ENCODE peak calls at places on chromosome 2, in ten cellular contexts. One of them, this sample, is unnamed.

GRCh38 chr2:108417254-108417653 is 31.8 kb upstream of the GCC2 start:
- DNase-seq in transverse colon: peak
- DNase-seq in ovary: no peak
- DNase-seq in right cardiac atrium: no peak
- DNase-seq in neuronal stem cell: no peak
- DNase-seq in foreskin keratinocyte: peak
- DNase-seq in kidney: no peak
- DNase-seq in SJSA1: no peak
- DNase-seq in IMR-90: no peak
- DNase-seq in fibroblast of lung: no peak
- DNase-seq in this sample: no peak

GRCh38 chr2:218001629-218002028 is 1.2 kb downstream of the TNS1 start:
- DNase-seq in transverse colon: no peak
- DNase-seq in ovary: no peak
- DNase-seq in right cardiac atrium: peak
- DNase-seq in neuronal stem cell: no peak
- DNase-seq in foreskin keratinocyte: no peak
- DNase-seq in kidney: no peak
- DNase-seq in SJSA1: no peak
- DNase-seq in IMR-90: no peak
- DNase-seq in fibroblast of lung: no peak
- DNase-seq in this sample: no peak

GRCh38 chr2:53235836-53236582 is 531.6 kb upstream of the CHAC2 start:
- DNase-seq in transverse colon: peak
- DNase-seq in ovary: no peak
- DNase-seq in right cardiac atrium: no peak
- DNase-seq in neuronal stem cell: no peak
- DNase-seq in foreskin keratinocyte: peak
- DNase-seq in kidney: no peak
- DNase-seq in SJSA1: no peak
- DNase-seq in IMR-90: no peak
- DNase-seq in fibroblast of lung: peak
- DNase-seq in this sample: no peak

GRCh38 chr2:55609193-55609794 is 8.1 kb downstream of the PPP4R3B start:
- DNase-seq in transverse colon: no peak
- DNase-seq in ovary: no peak
- DNase-seq in right cardiac atrium: no peak
- DNase-seq in neuronal stem cell: no peak
- DNase-seq in foreskin keratinocyte: no peak
- DNase-seq in kidney: no peak
- DNase-seq in SJSA1: no peak
- DNase-seq in IMR-90: no peak
- DNase-seq in fibroblast of lung: no peak
- DNase-seq in this sample: no peak

GRCh38 chr2:33069894-33070651 is 123.3 kb downstream of the LTBP1 start:
- DNase-seq in transverse colon: no peak
- DNase-seq in ovary: peak
- DNase-seq in right cardiac atrium: peak
- DNase-seq in neuronal stem cell: no peak
- DNase-seq in foreskin keratinocyte: peak
- DNase-seq in kidney: peak
- DNase-seq in SJSA1: peak
- DNase-seq in IMR-90: peak
- DNase-seq in fibroblast of lung: peak
- DNase-seq in this sample: peak

GRCh38 chr2:191848771-191849726 is 2.2 kb upstream of the CAVIN2 start:
- DNase-seq in transverse colon: no peak
- DNase-seq in ovary: no peak
- DNase-seq in right cardiac atrium: no peak
- DNase-seq in neuronal stem cell: no peak
- DNase-seq in foreskin keratinocyte: no peak
- DNase-seq in kidney: no peak
- DNase-seq in SJSA1: no peak
- DNase-seq in IMR-90: no peak
- DNase-seq in fibroblast of lung: no peak
- DNase-seq in this sample: no peak

GRCh38 chr2:95318431-95319220 is 21.5 kb downstream of the KCNIP3 start:
- DNase-seq in transverse colon: no peak
- DNase-seq in ovary: no peak
- DNase-seq in right cardiac atrium: no peak
- DNase-seq in neuronal stem cell: no peak
- DNase-seq in foreskin keratinocyte: no peak
- DNase-seq in kidney: peak
- DNase-seq in SJSA1: no peak
- DNase-seq in IMR-90: no peak
- DNase-seq in fibroblast of lung: no peak
- DNase-seq in this sample: no peak

GRCh38 chr2:127105656-127106456 is 1.1 kb downstream of the BIN1 start:
- DNase-seq in transverse colon: peak
- DNase-seq in ovary: peak
- DNase-seq in right cardiac atrium: peak
- DNase-seq in neuronal stem cell: peak
- DNase-seq in foreskin keratinocyte: no peak
- DNase-seq in kidney: peak
- DNase-seq in SJSA1: peak
- DNase-seq in IMR-90: peak
- DNase-seq in fibroblast of lung: peak
- DNase-seq in this sample: peak

GRCh38 chr2:147223119-147223518 is 621.7 kb upstream of the ACVR2A start:
- DNase-seq in transverse colon: no peak
- DNase-seq in ovary: no peak
- DNase-seq in right cardiac atrium: no peak
- DNase-seq in neuronal stem cell: no peak
- DNase-seq in foreskin keratinocyte: no peak
- DNase-seq in kidney: no peak
- DNase-seq in SJSA1: no peak
- DNase-seq in IMR-90: no peak
- DNase-seq in fibroblast of lung: no peak
- DNase-seq in this sample: no peak

GRCh38 chr2:205387350-205388045 is 294.8 kb upstream of the NRP2 start:
- DNase-seq in transverse colon: no peak
- DNase-seq in ovary: no peak
- DNase-seq in right cardiac atrium: no peak
- DNase-seq in neuronal stem cell: no peak
- DNase-seq in foreskin keratinocyte: no peak
- DNase-seq in kidney: no peak
- DNase-seq in SJSA1: no peak
- DNase-seq in IMR-90: no peak
- DNase-seq in fibroblast of lung: no peak
- DNase-seq in this sample: no peak

GRCh38 chr2:197672494-197672893 is 2.9 kb downstream of the RFTN2 start:
- DNase-seq in transverse colon: no peak
- DNase-seq in ovary: no peak
- DNase-seq in right cardiac atrium: no peak
- DNase-seq in neuronal stem cell: no peak
- DNase-seq in foreskin keratinocyte: no peak
- DNase-seq in kidney: no peak
- DNase-seq in SJSA1: no peak
- DNase-seq in IMR-90: no peak
- DNase-seq in fibroblast of lung: no peak
- DNase-seq in this sample: no peak

GRCh38 chr2:46267616-46268015 is 29.6 kb upstream of the EPAS1 start:
- DNase-seq in transverse colon: no peak
- DNase-seq in ovary: no peak
- DNase-seq in right cardiac atrium: no peak
- DNase-seq in neuronal stem cell: no peak
- DNase-seq in foreskin keratinocyte: no peak
- DNase-seq in kidney: no peak
- DNase-seq in SJSA1: no peak
- DNase-seq in IMR-90: peak
- DNase-seq in fibroblast of lung: peak
- DNase-seq in this sample: no peak

GRCh38 chr2:200649724-200650123 is 63.9 kb downstream of the AOX1 start:
- DNase-seq in transverse colon: no peak
- DNase-seq in ovary: no peak
- DNase-seq in right cardiac atrium: no peak
- DNase-seq in neuronal stem cell: no peak
- DNase-seq in foreskin keratinocyte: no peak
- DNase-seq in kidney: no peak
- DNase-seq in SJSA1: no peak
- DNase-seq in IMR-90: no peak
- DNase-seq in fibroblast of lung: no peak
- DNase-seq in this sample: no peak

GRCh38 chr2:119723784-119724467 is 35.8 kb upstream of the PTPN4 start:
- DNase-seq in transverse colon: no peak
- DNase-seq in ovary: no peak
- DNase-seq in right cardiac atrium: no peak
- DNase-seq in neuronal stem cell: no peak
- DNase-seq in foreskin keratinocyte: no peak
- DNase-seq in kidney: no peak
- DNase-seq in SJSA1: no peak
- DNase-seq in IMR-90: no peak
- DNase-seq in fibroblast of lung: peak
- DNase-seq in this sample: no peak

GRCh38 chr2:99984781-99985525 is 157.4 kb downstream of the AFF3 start:
- DNase-seq in transverse colon: no peak
- DNase-seq in ovary: no peak
- DNase-seq in right cardiac atrium: no peak
- DNase-seq in neuronal stem cell: no peak
- DNase-seq in foreskin keratinocyte: no peak
- DNase-seq in kidney: no peak
- DNase-seq in SJSA1: no peak
- DNase-seq in IMR-90: peak
- DNase-seq in fibroblast of lung: peak
- DNase-seq in this sample: no peak

GRCh38 chr2:66428986-66429612 is 5.8 kb upstream of the MEIS1 start:
- DNase-seq in transverse colon: no peak
- DNase-seq in ovary: peak
- DNase-seq in right cardiac atrium: no peak
- DNase-seq in neuronal stem cell: no peak
- DNase-seq in foreskin keratinocyte: peak
- DNase-seq in kidney: no peak
- DNase-seq in SJSA1: peak
- DNase-seq in IMR-90: peak
- DNase-seq in fibroblast of lung: peak
- DNase-seq in this sample: no peak

DNA sequence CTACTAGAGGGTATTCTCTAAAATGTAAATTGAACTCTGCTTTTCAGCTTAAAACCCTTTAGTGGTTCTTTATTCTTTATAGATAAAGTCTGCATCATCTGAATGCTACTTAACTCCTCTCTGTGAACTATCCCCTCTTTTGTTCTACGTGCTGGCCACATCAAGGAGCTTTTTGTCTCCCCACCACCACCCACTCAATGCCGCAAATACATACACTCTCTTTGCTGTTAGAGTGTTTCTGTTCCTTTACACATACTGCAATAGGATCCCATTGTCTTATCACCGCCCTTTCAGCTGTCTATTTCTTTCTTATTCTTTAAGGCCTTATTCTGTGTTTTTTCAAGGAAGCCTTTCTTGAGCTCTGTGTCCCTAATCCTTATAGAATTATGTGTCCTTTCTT is 83.3 kb downstream of the EML4 start:
- DNase-seq in transverse colon: no peak
- DNase-seq in ovary: no peak
- DNase-seq in right cardiac atrium: no peak
- DNase-seq in neuronal stem cell: no peak
- DNase-seq in foreskin keratinocyte: no peak
- DNase-seq in kidney: no peak
- DNase-seq in SJSA1: no peak
- DNase-seq in IMR-90: no peak
- DNase-seq in fibroblast of lung: peak
- DNase-seq in this sample: no peak
- H3K27ac ChIP-seq in transverse colon: no peak
- H3K27ac ChIP-seq in ovary: no peak
- H3K27ac ChIP-seq in right cardiac atrium: no peak
- H3K27ac ChIP-seq in neuronal stem cell: no peak
- H3K27ac ChIP-seq in foreskin keratinocyte: no peak
- H3K27ac ChIP-seq in kidney: no peak
- H3K27ac ChIP-seq in SJSA1: no peak
- H3K27ac ChIP-seq in IMR-90: no peak
- H3K27ac ChIP-seq in fibroblast of lung: no peak
- H3K27ac ChIP-seq in this sample: no peak

GRCh38 chr2:101993772-101994171 is 2.0 kb downstream of the IL1R2 start:
- DNase-seq in transverse colon: no peak
- DNase-seq in ovary: no peak
- DNase-seq in right cardiac atrium: no peak
- DNase-seq in neuronal stem cell: no peak
- DNase-seq in foreskin keratinocyte: no peak
- DNase-seq in kidney: no peak
- DNase-seq in SJSA1: no peak
- DNase-seq in IMR-90: no peak
- DNase-seq in fibroblast of lung: no peak
- DNase-seq in this sample: no peak
- H3K27ac ChIP-seq in transverse colon: no peak
- H3K27ac ChIP-seq in ovary: no peak
- H3K27ac ChIP-seq in right cardiac atrium: no peak
- H3K27ac ChIP-seq in neuronal stem cell: no peak
- H3K27ac ChIP-seq in foreskin keratinocyte: peak
- H3K27ac ChIP-seq in kidney: no peak
- H3K27ac ChIP-seq in SJSA1: no peak
- H3K27ac ChIP-seq in IMR-90: no peak
- H3K27ac ChIP-seq in fibroblast of lung: no peak
- H3K27ac ChIP-seq in this sample: no peak

DNA sequence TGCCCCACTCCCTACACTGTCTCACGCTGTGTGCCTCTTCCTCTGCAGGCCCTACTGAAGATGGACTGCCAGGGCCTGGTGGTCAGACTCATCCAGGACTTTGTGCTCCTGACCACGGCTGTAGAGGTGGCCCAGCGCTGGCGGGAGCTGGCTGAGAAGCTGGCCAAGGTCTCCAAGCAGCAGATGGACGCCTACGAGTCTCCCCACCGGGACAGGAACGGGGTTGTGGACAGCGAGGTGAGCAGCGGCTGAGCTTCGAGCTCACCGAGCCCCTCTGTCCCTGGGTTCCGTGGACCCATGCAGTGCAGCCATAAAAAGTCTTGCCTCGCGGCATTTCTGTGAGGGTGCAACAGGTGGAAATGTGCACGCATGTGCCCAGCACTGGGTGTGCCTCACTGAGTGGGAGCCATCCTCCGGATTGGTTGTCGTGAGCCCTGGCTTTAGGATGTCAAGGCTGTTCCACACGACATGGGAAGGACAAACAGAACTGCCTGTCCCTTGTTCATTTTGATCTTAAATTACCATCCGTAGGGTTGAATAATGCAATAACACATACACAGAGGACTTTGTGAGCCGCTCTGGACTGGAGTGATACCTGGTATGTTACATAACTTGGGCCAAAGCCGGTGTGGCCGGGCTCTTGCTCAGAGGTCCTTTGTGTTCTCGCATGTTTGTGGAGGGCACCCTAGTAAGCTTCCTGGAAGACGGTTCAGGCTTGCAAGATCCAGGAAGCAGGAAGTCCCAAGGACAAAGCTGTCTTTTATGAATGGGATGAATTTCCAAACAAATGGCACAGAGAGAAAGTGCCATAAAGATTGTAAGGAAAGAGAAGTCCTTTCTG is 100.9 kb downstream of the SH3BP4 start:
- DNase-seq in transverse colon: peak
- DNase-seq in ovary: no peak
- DNase-seq in right cardiac atrium: no peak
- DNase-seq in neuronal stem cell: no peak
- DNase-seq in foreskin keratinocyte: no peak
- DNase-seq in kidney: no peak
- DNase-seq in SJSA1: no peak
- DNase-seq in IMR-90: no peak
- DNase-seq in fibroblast of lung: no peak
- DNase-seq in this sample: no peak
- H3K27ac ChIP-seq in transverse colon: no peak
- H3K27ac ChIP-seq in ovary: no peak
- H3K27ac ChIP-seq in right cardiac atrium: no peak
- H3K27ac ChIP-seq in neuronal stem cell: no peak
- H3K27ac ChIP-seq in foreskin keratinocyte: no peak
- H3K27ac ChIP-seq in kidney: no peak
- H3K27ac ChIP-seq in SJSA1: peak
- H3K27ac ChIP-seq in IMR-90: no peak
- H3K27ac ChIP-seq in fibroblast of lung: no peak
- H3K27ac ChIP-seq in this sample: peak

GRCh38 chr2:74205113-74205512 is 6.7 kb downstream of the MTHFD2 start:
- DNase-seq in transverse colon: no peak
- DNase-seq in ovary: no peak
- DNase-seq in right cardiac atrium: no peak
- DNase-seq in neuronal stem cell: no peak
- DNase-seq in foreskin keratinocyte: no peak
- DNase-seq in kidney: no peak
- DNase-seq in SJSA1: no peak
- DNase-seq in IMR-90: no peak
- DNase-seq in fibroblast of lung: no peak
- DNase-seq in this sample: no peak
- H3K27ac ChIP-seq in transverse colon: peak
- H3K27ac ChIP-seq in ovary: no peak
- H3K27ac ChIP-seq in right cardiac atrium: no peak
- H3K27ac ChIP-seq in neuronal stem cell: no peak
- H3K27ac ChIP-seq in foreskin keratinocyte: no peak
- H3K27ac ChIP-seq in kidney: no peak
- H3K27ac ChIP-seq in SJSA1: no peak
- H3K27ac ChIP-seq in IMR-90: no peak
- H3K27ac ChIP-seq in fibroblast of lung: no peak
- H3K27ac ChIP-seq in this sample: no peak

This sample was measured in suprapubic skin.